ENCODE peak calls at places on chromosomes 11 and 22, in seven cellular contexts. N is activated T-cell treated with anti-CD3 and anti-CD28 coated beads for 1 hour, M is G401, T is body of pancreas, W is A549, R is EL, J is GM10248. C is an unnamed sample.

GRCh38 chr11:129146196-129146595 is 45.9 kb downstream of the ARHGAP32 start:
- DNase-seq in N (no peak), M (no peak), T (no peak), W (no peak), R (peak; percentile 6), J (no peak), C (no peak)

GRCh38 chr11:66559862-66560676 is 8.3 kb downstream of the CTSF start:
- DNase-seq in N (no peak), M (no peak), T (no peak), W (no peak), R (no peak), J (no peak), C (no peak)

GRCh38 chr11:131042041-131042390 is 125.7 kb upstream of the SNX19 start:
- DNase-seq in N (no peak), M (no peak), T (no peak), W (no peak), R (no peak), J (no peak), C (no peak)

GRCh38 chr22:27331526-27332281 is 469.9 kb downstream of the MN1 start:
- DNase-seq in N (no peak), M (peak; percentile 1), T (peak; percentile 82), W (peak; percentile 66), R (peak; percentile 17), J (no peak), C (peak; percentile 69)

GRCh38 chr11:111469200-111469599 is 43.0 kb downstream of the BTG4 start:
- DNase-seq in N (no peak), M (no peak), T (no peak), W (no peak), R (peak; percentile 15), J (no peak), C (no peak)

GRCh38 chr11:111370270-111370901 is 8.7 kb downstream of the POU2AF1 start:
- DNase-seq in N (no peak), M (no peak), T (no peak), W (no peak), R (no peak), J (no peak), C (no peak)

GRCh38 chr11:21545701-21546100 is 647.2 kb upstream of the ANO5 start:
- DNase-seq in N (no peak), M (no peak), T (no peak), W (no peak), R (no peak), J (no peak), C (no peak)

GRCh38 chr11:2581931-2582435 is 117.8 kb downstream of the KCNQ1OT1 start:
- DNase-seq in N (no peak), M (no peak), T (peak; percentile 4), W (no peak), R (no peak), J (no peak), C (no peak)

GRCh38 chr11:78742430-78742829 is 167.8 kb upstream of the NARS2 start:
- DNase-seq in N (no peak), M (no peak), T (peak; percentile 95), W (no peak), R (no peak), J (no peak), C (no peak)